ENCODE peak calls at places on chromosomes 11 and 22, in seven cellular contexts. I, H, P, N, M, D and A are unnamed samples. For H3K4me1, the result is how much of the 10 kb centered on the place peaks cover.

GRCh38 chr11:85821636-85822035 is 10.7 kb upstream of the SYTL2 start:
- DNase-seq in I (peak), H (no peak), P (no peak), N (no peak), M (no peak), D (no peak), A (no peak)

GRCh38 chr11:121476379-121477032 is 23.7 kb upstream of the SORL1-AS1 start:
- DNase-seq in I (peak), H (no peak), P (no peak), N (no peak), M (no peak), D (no peak), A (no peak)

GRCh38 chr22:20194681-20195593 is 44.1 kb upstream of the CCDC188 start:
- DNase-seq in I (no peak), H (no peak), P (no peak), N (no peak), M (no peak), D (no peak), A (no peak)

GRCh38 chr11:50247309-50247874 is 214.7 kb downstream of the OR4C45 start:
- DNase-seq in I (no peak), H (no peak), P (no peak), N (no peak), M (no peak), D (no peak), A (no peak)

GRCh38 chr22:50011447-50012200 is 941 bp downstream of the IL17REL start:
- DNase-seq in I (no peak), H (no peak), P (no peak), N (no peak), M (peak), D (no peak), A (no peak)

GRCh38 chr11:91966368-91966767 is 258.2 kb upstream of the FAT3 start:
- DNase-seq in I (no peak), H (no peak), P (no peak), N (no peak), M (no peak), D (no peak), A (no peak)

GRCh38 chr11:111414936-111415335 is 35.9 kb upstream of the POU2AF1 start:
- DNase-seq in I (no peak), H (no peak), P (no peak), N (no peak), M (no peak), D (no peak), A (no peak)

GRCh38 chr11:13480198-13480597 is 15.6 kb downstream of the PTH start:
- DNase-seq in I (no peak), H (peak), P (no peak), N (no peak), M (no peak), D (no peak), A (no peak)

GRCh38 chr22:20946991-20947390 is 20.1 kb upstream of the AIFM3 start:
- DNase-seq in I (no peak), H (no peak), P (no peak), N (no peak), M (no peak), D (no peak), A (no peak)

GRCh38 chr11:27429740-27430451 is 42.7 kb downstream of the LGR4 start:
- DNase-seq in I (peak), H (no peak), P (no peak), N (no peak), M (no peak), D (no peak), A (no peak)
- H3K27ac ChIP-seq in I (peak), H (no peak), P (no peak), N (no peak), M (no peak), D (no peak), A (no peak)

GRCh38 chr11:35088676-35089075 is 50.3 kb upstream of the CD44 start:
- DNase-seq in I (peak), H (no peak), P (no peak), N (no peak), M (no peak), D (no peak), A (no peak)
- H3K4me1 ChIP-seq in I (under half), H (under half), P (under half), N (under half), M (under half), D (under half), A (under half)

GRCh38 chr11:100878474-100878873 is 191.4 kb downstream of the ARHGAP42 start:
- DNase-seq in I (no peak), H (no peak), P (no peak), N (no peak), M (no peak), D (no peak), A (no peak)

GRCh38 chr11:100874203-100874602 is 187.1 kb downstream of the ARHGAP42 start:
- DNase-seq in I (no peak), H (no peak), P (no peak), N (no peak), M (no peak), D (no peak), A (no peak)

GRCh38 chr11:100875521-100875869 is 188.4 kb downstream of the ARHGAP42 start:
- DNase-seq in I (no peak), H (no peak), P (peak), N (no peak), M (peak), D (no peak), A (no peak)

GRCh38 chr11:100872951-100873350 is 185.9 kb downstream of the ARHGAP42 start:
- DNase-seq in I (no peak), H (no peak), P (no peak), N (no peak), M (no peak), D (no peak), A (no peak)

DNA sequence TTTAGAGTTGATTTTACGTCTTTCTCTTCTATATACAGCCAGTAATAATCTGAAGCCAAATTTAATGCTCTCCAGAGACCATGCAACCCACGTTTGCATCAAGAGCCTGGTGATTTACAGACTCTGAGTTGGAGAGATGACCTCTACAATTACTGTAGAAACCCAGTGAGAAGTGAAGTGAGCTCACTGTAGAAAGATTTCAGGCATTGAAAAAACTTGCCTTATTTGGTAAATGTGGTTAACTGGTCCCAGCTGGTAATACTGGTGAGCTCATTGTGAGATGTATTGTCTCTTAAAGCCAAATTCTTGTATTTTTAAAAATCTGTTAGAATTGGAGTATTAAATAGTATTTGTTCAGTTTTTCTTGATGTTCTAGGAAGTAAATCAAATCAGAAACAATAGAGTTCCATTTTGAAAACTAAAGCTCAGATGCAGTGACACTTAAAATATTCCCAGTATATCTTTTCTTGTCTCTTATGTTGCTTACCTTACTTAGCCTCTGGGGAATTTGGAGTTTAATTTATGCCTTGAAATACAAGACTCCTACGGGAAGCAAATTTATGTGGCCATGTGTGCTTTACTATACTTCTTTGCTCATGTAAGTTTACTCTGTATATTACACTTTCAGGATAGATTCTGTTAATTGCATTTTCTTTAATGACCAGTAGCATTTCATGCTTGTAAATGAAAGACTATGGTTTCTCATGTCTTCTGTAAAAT is 189.9 kb downstream of the ARHGAP42 start:
- DNase-seq in I (peak), H (no peak), P (no peak), N (no peak), M (no peak), D (peak), A (no peak)
- H3K27ac ChIP-seq in I (peak), H (no peak), P (no peak), N (peak), M (peak), D (peak), A (no peak)

GRCh38 chr11:94792453-94792852 is 24.3 kb downstream of the AMOTL1 start:
- DNase-seq in I (no peak), H (no peak), P (no peak), N (no peak), M (no peak), D (no peak), A (no peak)
- H3K4me1 ChIP-seq in I (half or more), H (half or more), P (under half), N (half or more), M (under half), D (half or more), A (under half)

DNA sequence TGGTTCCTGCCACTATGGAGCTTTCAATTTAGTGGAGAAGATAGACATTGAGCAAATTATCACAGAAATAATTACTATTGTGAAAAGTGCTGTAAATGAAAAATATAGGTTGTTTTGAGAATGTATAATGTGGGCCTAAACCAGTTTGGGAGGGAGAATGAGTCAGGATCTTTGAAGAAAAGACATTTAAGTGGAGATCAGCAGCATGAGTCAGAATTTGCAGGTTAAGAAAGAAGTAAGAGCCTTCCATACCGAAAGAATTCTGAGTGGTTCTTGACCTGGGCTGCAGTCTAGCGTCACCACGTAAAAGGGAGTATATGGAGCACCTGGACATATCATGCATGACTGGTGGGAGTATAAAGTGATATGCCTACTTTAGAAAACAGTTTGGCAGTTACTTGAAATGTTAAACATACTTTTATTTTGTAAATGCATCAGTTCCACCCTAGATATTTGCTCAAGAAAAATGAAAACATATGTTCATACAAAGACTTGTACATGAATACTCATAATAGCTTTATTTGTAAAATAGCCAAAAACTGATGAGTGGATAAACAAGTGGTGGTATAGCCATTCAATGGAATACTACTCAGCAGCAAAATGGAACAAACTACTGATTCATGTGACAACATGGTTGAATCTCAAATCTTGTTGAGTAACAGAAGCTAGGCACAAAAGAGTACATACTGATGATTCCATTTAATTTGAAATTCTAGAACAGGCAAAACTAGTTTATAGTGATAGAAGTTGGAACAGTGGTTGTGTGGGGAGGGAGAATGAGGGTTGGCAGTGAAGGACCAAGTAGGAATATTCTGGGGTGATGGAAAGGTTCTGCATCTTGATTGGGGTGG is 99.2 kb downstream of the STIM1 start:
- DNase-seq in I (peak), H (no peak), P (no peak), N (no peak), M (no peak), D (no peak), A (no peak)
- H3K27ac ChIP-seq in I (peak), H (no peak), P (no peak), N (peak), M (no peak), D (no peak), A (no peak)

DNA sequence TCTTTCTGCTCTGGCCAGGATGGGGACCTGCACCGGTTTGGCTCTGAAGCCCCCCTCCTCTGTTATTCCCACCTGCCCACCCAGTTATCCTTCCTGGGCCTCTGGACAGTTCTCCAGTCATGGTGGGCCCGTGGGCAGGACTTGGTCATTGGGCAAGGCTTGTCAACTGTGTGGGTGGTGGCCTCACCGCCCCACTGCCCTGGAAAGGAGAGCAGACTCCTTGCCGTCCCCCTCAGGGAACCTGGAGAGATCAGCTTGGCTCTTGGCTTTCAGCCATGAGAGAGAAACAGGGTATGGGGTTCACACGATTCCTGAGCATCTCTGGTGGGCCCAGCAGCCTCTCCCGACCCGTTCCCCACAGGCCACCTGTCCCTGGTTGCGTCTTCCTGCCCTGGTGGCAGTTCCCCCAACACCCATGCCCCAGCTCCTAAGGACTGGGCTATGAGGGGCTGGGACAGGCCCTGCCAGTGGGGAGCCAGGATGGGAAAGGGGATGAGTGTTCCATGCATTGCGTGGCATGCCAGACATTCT is 92.3 kb downstream of the MORC2 start:
- DNase-seq in I (no peak), H (peak), P (peak), N (no peak), M (peak), D (no peak), A (no peak)
- H3K4me1 ChIP-seq in I (under half), H (under half), P (under half), N (under half), M (under half), D (under half), A (under half)

GRCh38 chr11:68890490-68891231 is 13.0 kb downstream of the MRPL21 start:
- DNase-seq in I (no peak), H (peak), P (peak), N (peak), M (peak), D (peak), A (no peak)

GRCh38 chr11:68892576-68892975 is 11.1 kb downstream of the MRPL21 start:
- DNase-seq in I (no peak), H (no peak), P (no peak), N (no peak), M (no peak), D (no peak), A (no peak)

GRCh38 chr11:68891356-68891948 is 12.2 kb downstream of the MRPL21 start:
- DNase-seq in I (no peak), H (no peak), P (no peak), N (no peak), M (no peak), D (no peak), A (no peak)

GRCh38 chr11:68893282-68893681 is 10.3 kb downstream of the MRPL21 start:
- DNase-seq in I (peak), H (no peak), P (no peak), N (no peak), M (no peak), D (no peak), A (no peak)

DNA sequence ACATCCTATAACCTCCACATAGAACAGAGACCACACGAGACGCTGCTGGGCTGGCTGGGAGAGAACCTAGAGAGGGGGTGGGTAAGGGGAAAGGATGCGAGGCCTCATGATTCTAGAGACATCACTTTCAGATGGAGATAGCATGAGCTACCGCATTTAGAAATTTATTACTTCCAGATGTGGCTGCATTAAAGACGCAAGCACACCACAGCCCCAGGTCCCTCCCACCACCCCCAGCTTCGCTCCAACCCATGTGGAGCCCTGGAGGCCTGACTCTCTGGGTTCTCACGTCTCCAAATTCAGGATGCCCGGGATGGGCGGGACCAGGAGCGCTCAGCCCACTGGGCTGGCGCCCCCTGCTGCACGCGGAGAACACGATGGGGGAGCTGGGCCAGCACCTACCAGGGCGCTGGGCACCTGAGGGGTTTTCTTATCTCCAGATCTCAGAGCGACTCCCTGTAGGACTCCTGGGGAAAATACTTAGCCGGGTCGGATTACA is 13.6 kb downstream of the MRPL21 start:
- DNase-seq in I (no peak), H (no peak), P (no peak), N (peak), M (no peak), D (peak), A (no peak)
- H3K27ac ChIP-seq in I (no peak), H (peak), P (peak), N (peak), M (no peak), D (peak), A (no peak)

GRCh38 chr11:64654439-64654838 is 63.4 kb downstream of the SLC22A12 start:
- DNase-seq in I (no peak), H (no peak), P (no peak), N (no peak), M (peak), D (no peak), A (no peak)

GRCh38 chr11:64655901-64656601 is 65.0 kb downstream of the SLC22A12 start:
- DNase-seq in I (peak), H (no peak), P (no peak), N (no peak), M (peak), D (no peak), A (no peak)

GRCh38 chr11:64656797-64657196 is 65.8 kb downstream of the SLC22A12 start:
- DNase-seq in I (no peak), H (no peak), P (no peak), N (no peak), M (no peak), D (no peak), A (no peak)

GRCh38 chr11:64653388-64653973 is 62.5 kb downstream of the SLC22A12 start:
- DNase-seq in I (no peak), H (no peak), P (no peak), N (no peak), M (peak), D (no peak), A (no peak)

GRCh38 chr11:64654958-64655541 is 64.0 kb downstream of the SLC22A12 start:
- DNase-seq in I (no peak), H (no peak), P (no peak), N (no peak), M (peak), D (no peak), A (no peak)
- H3K4me1 ChIP-seq in I (under half), H (under half), P (under half), N (under half), M (under half), D (under half), A (under half)

DNA sequence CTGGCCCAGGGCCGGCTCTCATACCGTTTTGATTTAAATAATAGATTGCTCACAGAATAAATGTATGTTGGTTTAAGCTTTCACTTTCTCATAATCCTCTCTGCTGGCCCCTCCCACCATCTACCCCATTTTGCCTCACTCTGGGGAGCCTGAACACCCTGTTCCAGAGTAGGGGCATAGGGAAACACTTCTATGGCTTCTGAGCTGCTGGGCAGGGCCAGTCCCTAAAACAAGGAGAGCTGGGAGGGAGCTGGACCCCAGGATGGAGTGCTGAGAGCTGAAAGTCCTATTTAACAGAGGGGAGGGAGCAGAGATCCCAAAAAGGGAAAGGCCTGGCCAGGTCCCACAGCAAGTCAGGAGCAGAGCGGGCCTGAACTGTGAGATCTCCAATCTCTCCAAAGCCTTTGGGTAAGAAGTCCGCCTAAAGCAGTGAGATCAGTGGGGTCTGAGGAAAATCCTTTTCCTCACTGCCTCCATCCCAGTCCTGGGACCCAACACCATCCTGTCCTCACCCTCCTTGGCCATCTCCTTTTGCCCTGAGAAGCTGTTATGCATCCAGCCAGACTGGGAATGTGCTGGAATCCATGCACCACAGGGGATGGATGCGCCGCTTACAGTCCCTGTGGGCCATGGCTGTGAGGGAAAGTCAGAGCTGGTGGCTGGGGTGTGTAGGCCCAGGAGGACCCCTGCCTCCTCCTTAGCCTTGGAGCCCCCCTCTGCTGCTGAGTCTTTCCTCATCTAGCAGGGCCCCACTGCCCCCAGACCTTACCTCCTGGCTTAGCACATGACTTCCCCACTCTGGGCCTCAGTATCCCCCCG is 8.7 kb downstream of the LRRC75B start:
- DNase-seq in I (no peak), H (no peak), P (no peak), N (no peak), M (no peak), D (no peak), A (no peak)
- H3K27ac ChIP-seq in I (no peak), H (peak), P (peak), N (no peak), M (no peak), D (no peak), A (no peak)

DNA sequence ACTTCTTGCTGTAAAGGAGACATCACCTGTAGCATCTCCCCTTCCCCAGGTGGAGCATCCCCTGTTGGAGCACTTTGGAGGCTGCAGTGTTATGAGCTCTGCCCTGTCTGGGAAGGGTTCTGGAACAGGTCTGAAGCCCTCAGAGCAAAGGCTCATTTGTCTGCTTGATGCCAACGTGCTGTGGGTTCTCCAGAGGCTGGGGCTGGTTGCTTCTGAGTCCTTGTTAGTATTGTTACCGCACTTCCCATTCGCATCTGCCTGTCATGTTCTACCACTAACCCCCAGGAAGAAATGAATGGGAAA is 73.1 kb downstream of the PACS1 start:
- DNase-seq in I (no peak), H (no peak), P (no peak), N (no peak), M (no peak), D (no peak), A (no peak)
- H3K4me1 ChIP-seq in I (under half), H (under half), P (under half), N (under half), M (under half), D (under half), A (under half)